ENCODE peak calls at places on chromosomes 16 and 17, in four cellular contexts. One of them, this sample, is unnamed.
A peak's percentile ranks its signal among the peaks of the same experiment; 100 is the strongest.

GRCh38 chr17:37774508-37774907 is 29.6 kb upstream of the HNF1B start:
- DNase-seq in right atrium auricular region: no peak
- DNase-seq in sigmoid colon: no peak
- DNase-seq in Caco-2: no peak
- DNase-seq in this sample: no peak

GRCh38 chr16:14509675-14510132 is 120.4 kb downstream of the PARN start:
- DNase-seq in right atrium auricular region: no peak
- DNase-seq in sigmoid colon: no peak
- DNase-seq in Caco-2: no peak
- DNase-seq in this sample: no peak

GRCh38 chr17:82927661-82928601 is 88.1 kb upstream of the ZNF750 start:
- DNase-seq in right atrium auricular region: no peak
- DNase-seq in sigmoid colon: no peak
- DNase-seq in Caco-2: peak; percentile 27
- DNase-seq in this sample: no peak

GRCh38 chr16:85637808-85638186 is 24.7 kb downstream of the GSE1 start:
- DNase-seq in right atrium auricular region: no peak
- DNase-seq in sigmoid colon: no peak
- DNase-seq in Caco-2: no peak
- DNase-seq in this sample: no peak

GRCh38 chr17:39679521-39680192 is 8.2 kb downstream of the PGAP3 start:
- DNase-seq in right atrium auricular region: no peak
- DNase-seq in sigmoid colon: no peak
- DNase-seq in Caco-2: no peak
- DNase-seq in this sample: peak; percentile 81

GRCh38 chr17:41654134-41654907 is 29.9 kb upstream of the KRT17 start:
- DNase-seq in right atrium auricular region: no peak
- DNase-seq in sigmoid colon: no peak
- DNase-seq in Caco-2: peak; percentile 80
- DNase-seq in this sample: no peak

GRCh38 chr17:34301986-34302385 is 16.4 kb downstream of the CCL11 start:
- DNase-seq in right atrium auricular region: no peak
- DNase-seq in sigmoid colon: no peak
- DNase-seq in Caco-2: no peak
- DNase-seq in this sample: no peak

GRCh38 chr17:732788-733720 is 658 bp downstream of the TLCD3A start:
- DNase-seq in right atrium auricular region: no peak
- DNase-seq in sigmoid colon: peak; percentile 75
- DNase-seq in Caco-2: no peak
- DNase-seq in this sample: peak; percentile 25

GRCh38 chr17:48626202-48626469 is at the start of gene HOXB9:
- DNase-seq in right atrium auricular region: no peak
- DNase-seq in sigmoid colon: no peak
- DNase-seq in Caco-2: no peak
- DNase-seq in this sample: no peak

GRCh38 chr16:50400967-50401348 is 32.2 kb upstream of the BRD7 start:
- DNase-seq in right atrium auricular region: no peak
- DNase-seq in sigmoid colon: no peak
- DNase-seq in Caco-2: no peak
- DNase-seq in this sample: no peak

GRCh38 chr17:51640108-51640622 is 379.8 kb downstream of the UTP18 start:
- DNase-seq in right atrium auricular region: no peak
- DNase-seq in sigmoid colon: no peak
- DNase-seq in Caco-2: no peak
- DNase-seq in this sample: peak; percentile 17
- TF ChIP-seq CTCF in right atrium auricular region: no peak
- TF ChIP-seq CTCF in sigmoid colon: no peak
- TF ChIP-seq CTCF in Caco-2: peak; percentile 52
- TF ChIP-seq CTCF in this sample: peak; percentile 81

DNA sequence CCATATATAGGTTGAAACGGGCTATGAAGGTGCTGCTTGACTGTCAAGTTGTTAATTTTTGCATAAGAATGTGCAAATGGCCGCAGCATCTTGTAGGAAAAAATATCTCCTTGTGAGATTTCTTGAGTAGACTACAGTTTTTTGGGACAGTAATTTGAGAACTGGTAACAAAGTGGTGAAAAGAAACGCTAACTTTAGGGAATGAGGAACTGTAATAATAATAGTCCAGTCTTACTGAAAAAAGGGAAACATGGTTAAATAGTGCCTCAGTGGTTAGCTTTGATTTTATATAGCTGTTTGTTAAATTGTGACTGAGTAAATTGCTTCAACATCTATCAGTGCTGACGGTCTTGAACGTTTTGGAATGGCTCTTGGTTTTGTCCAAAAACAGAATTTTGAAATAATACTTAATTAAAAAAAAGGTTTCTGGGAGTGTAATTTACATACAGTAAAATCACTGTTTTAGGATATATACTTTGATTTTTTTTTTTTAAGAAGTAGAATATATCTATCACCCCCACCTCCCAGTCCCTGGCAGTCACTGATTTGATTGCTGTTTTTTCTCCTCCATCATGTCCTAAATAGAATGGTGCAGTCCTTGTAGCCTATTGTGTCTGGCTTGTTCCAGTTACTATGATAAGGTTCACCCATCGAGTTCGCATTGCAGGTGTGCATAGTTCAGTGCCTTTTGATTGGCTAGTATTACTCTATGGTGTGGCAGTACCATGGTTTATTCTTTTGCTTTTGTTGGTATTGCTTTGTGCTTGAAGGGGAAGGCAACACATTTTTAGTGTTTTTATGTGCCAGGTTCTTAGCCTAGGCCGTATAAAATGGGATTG is 2.8 kb downstream of the HAPSTR1 start:
- DNase-seq in right atrium auricular region: no peak
- DNase-seq in sigmoid colon: no peak
- DNase-seq in Caco-2: no peak
- DNase-seq in this sample: no peak
- H3K36me3 ChIP-seq in right atrium auricular region: peaks cover 12% of the 10 kb centered on the region
- H3K36me3 ChIP-seq in sigmoid colon: peaks cover 16% of the 10 kb centered on the region
- H3K36me3 ChIP-seq in Caco-2: peaks cover 3% of the 10 kb centered on the region
- H3K36me3 ChIP-seq in this sample: peaks cover 66% of the 10 kb centered on the region

DNA sequence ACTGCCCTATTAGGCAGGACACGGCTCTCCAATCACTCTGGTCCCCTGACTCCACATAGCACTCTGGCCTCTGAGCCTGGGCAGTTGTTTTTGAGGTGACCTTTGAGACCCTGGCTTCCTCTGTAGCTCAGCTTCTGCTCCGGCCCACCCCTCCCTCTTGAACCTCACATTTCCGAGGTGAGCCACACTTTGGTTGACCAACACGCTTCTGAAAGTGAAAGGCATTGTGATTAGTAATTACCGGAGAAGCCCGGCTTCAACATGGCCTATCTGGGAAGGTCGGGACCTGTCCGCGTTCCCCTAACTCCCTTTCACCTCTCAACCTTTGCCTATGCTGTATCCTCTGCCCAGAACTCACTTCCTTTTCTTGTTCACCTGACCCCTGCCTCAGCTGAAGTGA is 10.3 kb upstream of the ITGAX start:
- DNase-seq in right atrium auricular region: no peak
- DNase-seq in sigmoid colon: no peak
- DNase-seq in Caco-2: no peak
- DNase-seq in this sample: no peak
- H3K9me3 ChIP-seq in right atrium auricular region: no peaks in the 10 kb centered on the region
- H3K9me3 ChIP-seq in sigmoid colon: no peaks in the 10 kb centered on the region
- H3K9me3 ChIP-seq in Caco-2: no peaks in the 10 kb centered on the region
- H3K9me3 ChIP-seq in this sample: no peaks in the 10 kb centered on the region

DNA sequence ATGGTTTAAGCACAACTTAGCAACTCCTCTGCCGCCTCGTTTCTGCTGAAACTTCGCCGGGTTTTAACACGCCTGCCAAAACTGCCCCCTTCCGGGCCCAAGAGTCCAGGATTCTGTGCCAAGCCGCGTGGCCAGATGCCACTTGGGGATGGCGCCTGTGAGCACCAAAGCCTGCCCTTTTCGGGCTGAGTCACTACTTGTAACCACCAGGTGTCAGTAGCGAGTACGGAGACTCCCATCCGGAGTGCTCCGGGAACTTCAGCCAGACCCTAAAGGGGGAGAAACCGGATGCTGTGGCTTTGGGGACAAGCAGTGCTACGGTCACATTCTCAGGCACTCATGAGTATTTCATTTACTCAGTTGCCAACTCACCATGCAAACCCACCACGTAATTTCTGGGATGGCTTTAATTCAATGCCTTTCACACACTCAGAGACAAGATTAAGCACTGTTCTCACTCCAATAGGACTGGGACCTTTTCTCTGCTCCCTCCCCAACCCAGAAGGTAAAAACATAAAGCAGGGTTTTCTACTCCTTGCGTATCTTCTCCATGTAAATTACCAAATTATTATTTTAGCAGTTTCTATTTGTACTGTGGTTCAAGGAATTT is 7.7 kb downstream of the PMP22 start:
- DNase-seq in right atrium auricular region: peak; percentile 90
- DNase-seq in sigmoid colon: peak; percentile 92
- DNase-seq in Caco-2: peak; percentile 45
- DNase-seq in this sample: peak; percentile 75
- TF ChIP-seq CTCF in right atrium auricular region: peak; percentile 77
- TF ChIP-seq CTCF in sigmoid colon: peak; percentile 76
- TF ChIP-seq CTCF in Caco-2: peak; percentile 58
- TF ChIP-seq CTCF in this sample: peak; percentile 90

GRCh38 chr16:19705843-19706242 is 12.2 kb downstream of the KNOP1 start:
- DNase-seq in right atrium auricular region: no peak
- DNase-seq in sigmoid colon: peak; percentile 37
- DNase-seq in Caco-2: no peak
- DNase-seq in this sample: no peak
- H3K36me3 ChIP-seq in right atrium auricular region: peaks cover 56% of the 10 kb centered on the region
- H3K36me3 ChIP-seq in sigmoid colon: peaks cover 86% of the 10 kb centered on the region
- H3K36me3 ChIP-seq in Caco-2: peaks cover 4% of the 10 kb centered on the region
- H3K36me3 ChIP-seq in this sample: peaks cover 90% of the 10 kb centered on the region

This sample was measured in WERI-Rb-1.